ENCODE peak calls at places on chromosomes 7 and 10, in eight cellular contexts. N is left lung, C is HFF-Myc, E is B cell, B is left ventricle myocardium inferior, O is right atrium auricular region, H is body of pancreas, F is cardiac fibroblast. M is an unnamed sample.

GRCh38 chr7:130960208-130960988 is 226.4 kb upstream of the KLF14 start:
- DNase-seq in N (no peak), C (peak), E (peak), B (no peak), O (no peak), H (no peak), F (peak), M (peak)

GRCh38 chr7:105838273-105839141 is 37.9 kb downstream of the ATXN7L1 start:
- DNase-seq in N (peak), C (no peak), E (no peak), B (peak), O (no peak), H (peak), F (peak), M (no peak)

GRCh38 chr7:33054261-33054964 is 8.2 kb downstream of the NT5C3A start:
- DNase-seq in N (no peak), C (no peak), E (no peak), B (no peak), O (no peak), H (no peak), F (no peak), M (peak)

GRCh38 chr10:4663162-4663992 is 162.6 kb upstream of the AKR1E2 start:
- DNase-seq in N (peak), C (peak), E (peak), B (peak), O (peak), H (peak), F (peak), M (peak)

GRCh38 chr10:8817303-8817702 is 762.8 kb downstream of the GATA3 start:
- DNase-seq in N (no peak), C (no peak), E (no peak), B (no peak), O (no peak), H (no peak), F (no peak), M (no peak)

GRCh38 chr7:6260291-6261183 is 11.9 kb downstream of the CYTH3 start:
- DNase-seq in N (no peak), C (no peak), E (no peak), B (no peak), O (no peak), H (no peak), F (peak), M (no peak)

GRCh38 chr10:27998178-27998953 is 513 bp downstream of the ODAD2 start:
- DNase-seq in N (peak), C (no peak), E (peak), B (peak), O (no peak), H (peak), F (peak), M (no peak)

GRCh38 chr7:5230272-5231067 is 40.4 kb downstream of the WIPI2 start:
- DNase-seq in N (no peak), C (no peak), E (peak), B (no peak), O (no peak), H (no peak), F (no peak), M (peak)

GRCh38 chr7:29921404-29922010 is 68.1 kb downstream of the SCRN1 start:
- DNase-seq in N (no peak), C (peak), E (peak), B (no peak), O (no peak), H (peak), F (peak), M (peak)

GRCh38 chr7:73908123-73908611 is 47.2 kb downstream of the TMEM270 start:
- DNase-seq in N (peak), C (no peak), E (no peak), B (no peak), O (no peak), H (no peak), F (no peak), M (no peak)

GRCh38 chr10:88702848-88703597 is 3.0 kb upstream of the LIPK start:
- DNase-seq in N (no peak), C (peak), E (no peak), B (no peak), O (no peak), H (peak), F (no peak), M (no peak)

GRCh38 chr7:108109216-108109908 is 20.8 kb downstream of the LAMB4 start:
- DNase-seq in N (no peak), C (no peak), E (peak), B (no peak), O (no peak), H (peak), F (peak), M (peak)
- TF ChIP-seq CTCF in N (peak), C (no peak), E (peak), B (peak), O (peak), H (peak), F (peak), M (peak)

GRCh38 chr10:91487914-91488577 is 77.9 kb downstream of the HECTD2 start:
- DNase-seq in N (no peak), C (no peak), E (no peak), B (no peak), O (no peak), H (no peak), F (no peak), M (no peak)

GRCh38 chr10:91495402-91495801 is 85.3 kb downstream of the HECTD2 start:
- DNase-seq in N (no peak), C (no peak), E (no peak), B (no peak), O (no peak), H (no peak), F (no peak), M (no peak)

DNA sequence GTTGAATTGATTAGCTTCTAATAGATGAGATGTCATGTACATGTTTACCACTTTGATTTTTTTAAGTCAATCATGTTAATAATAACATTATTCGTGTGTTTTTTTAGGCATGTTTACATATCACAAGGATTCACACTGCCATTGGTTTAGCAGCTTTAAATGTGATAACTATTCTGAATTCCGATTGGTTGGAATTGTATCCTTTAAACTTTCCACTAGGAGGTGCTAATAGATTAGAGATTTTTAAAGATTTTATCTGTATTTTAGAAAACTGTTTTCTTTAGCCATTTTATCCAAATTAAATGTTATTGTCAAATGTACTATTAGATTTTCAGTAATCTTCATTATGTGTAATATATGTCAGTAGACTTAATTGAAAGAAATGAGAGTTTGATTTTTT is 83.2 kb downstream of the HECTD2 start:
- DNase-seq in N (no peak), C (no peak), E (no peak), B (no peak), O (no peak), H (no peak), F (peak), M (peak)
- TF ChIP-seq CTCF in N (peak), C (peak), E (no peak), B (peak), O (peak), H (peak), F (peak), M (no peak)

DNA sequence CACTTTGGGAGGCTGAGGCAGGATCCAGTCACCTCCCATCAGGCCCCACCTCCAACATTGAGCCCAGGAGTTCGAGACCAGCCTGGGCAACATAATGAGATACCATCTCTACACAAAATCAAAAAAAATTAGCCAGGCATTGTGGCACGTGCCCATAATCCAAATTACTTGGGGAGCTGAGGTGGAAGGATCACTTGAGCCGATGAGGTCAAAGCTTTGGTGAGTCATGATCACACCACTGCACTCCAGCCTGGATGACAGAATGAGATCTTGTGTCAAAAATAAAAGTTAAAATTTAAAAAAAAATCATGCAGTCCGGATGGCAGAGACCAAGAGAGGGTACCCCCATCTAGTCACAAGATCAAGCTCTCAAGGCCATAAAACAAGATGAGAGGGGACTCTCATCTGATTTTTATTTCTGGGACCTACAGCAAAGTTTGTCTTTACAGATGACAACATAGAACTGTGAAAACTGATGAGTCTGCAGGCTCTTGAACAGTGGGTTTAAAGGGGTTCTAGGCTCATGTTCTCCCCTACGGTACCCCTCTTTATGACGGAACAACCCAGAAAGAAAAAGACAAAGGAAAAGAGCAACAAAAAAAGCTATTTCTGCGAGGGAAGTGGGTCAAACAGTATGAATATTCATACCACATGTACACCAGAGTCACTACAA is 28.9 kb upstream of the CREB3L2 start:
- DNase-seq in N (no peak), C (no peak), E (no peak), B (no peak), O (no peak), H (no peak), F (peak), M (no peak)
- TF ChIP-seq CTCF in N (no peak), C (no peak), E (no peak), B (no peak), O (no peak), H (no peak), F (no peak), M (no peak)

GRCh38 chr10:1294748-1295147 is 238.6 kb downstream of the WDR37 start:
- DNase-seq in N (no peak), C (no peak), E (no peak), B (no peak), O (no peak), H (no peak), F (no peak), M (no peak)

GRCh38 chr10:1300218-1300617 is 244.0 kb downstream of the WDR37 start:
- DNase-seq in N (no peak), C (no peak), E (no peak), B (no peak), O (peak), H (no peak), F (no peak), M (no peak)

GRCh38 chr10:1299041-1299726 is 243.0 kb downstream of the WDR37 start:
- DNase-seq in N (no peak), C (no peak), E (no peak), B (no peak), O (peak), H (no peak), F (no peak), M (peak)

GRCh38 chr10:1295756-1296480 is 239.7 kb downstream of the WDR37 start:
- DNase-seq in N (no peak), C (no peak), E (no peak), B (no peak), O (no peak), H (no peak), F (no peak), M (no peak)

GRCh38 chr10:1297566-1298301 is 241.5 kb downstream of the WDR37 start:
- DNase-seq in N (no peak), C (no peak), E (no peak), B (no peak), O (no peak), H (no peak), F (no peak), M (no peak)
- TF ChIP-seq CTCF in N (no peak), C (no peak), E (no peak), B (no peak), O (no peak), H (no peak), F (no peak), M (no peak)

M was measured in GM20000.